ENCODE peak calls at places on chromosome 13, in seven cellular contexts. M is adrenal gland; V is lung; O is CD8-positive, alpha-beta T cell; T is PC-9; Z is astrocyte; C is fibroblast of mammary gland. G is an unnamed sample.

GRCh38 chr13:39451860-39452301 is 151.1 kb downstream of the LHFPL6 start:
- DNase-seq in M (peak), V (no peak), O (no peak), T (no peak), Z (peak), C (peak), G (no peak)

GRCh38 chr13:40961224-40961623 is 57.9 kb downstream of the ELF1 start:
- DNase-seq in M (no peak), V (no peak), O (no peak), T (no peak), Z (no peak), C (no peak), G (no peak)

GRCh38 chr13:67259208-67259607 is 29.1 kb upstream of the PCDH9 start:
- DNase-seq in M (no peak), V (no peak), O (no peak), T (no peak), Z (no peak), C (no peak), G (no peak)

GRCh38 chr13:106010836-106011235 is 524.6 kb downstream of the EFNB2 start:
- DNase-seq in M (no peak), V (no peak), O (no peak), T (no peak), Z (no peak), C (no peak), G (no peak)

GRCh38 chr13:80084086-80084676 is 256.7 kb downstream of the SPRY2 start:
- DNase-seq in M (no peak), V (no peak), O (no peak), T (peak), Z (peak), C (peak), G (no peak)

GRCh38 chr13:19766637-19767036 is 16.1 kb downstream of the PSPC1 start:
- DNase-seq in M (no peak), V (no peak), O (no peak), T (no peak), Z (no peak), C (no peak), G (no peak)

GRCh38 chr13:39510296-39510695 is 92.7 kb downstream of the LHFPL6 start:
- DNase-seq in M (no peak), V (no peak), O (no peak), T (peak), Z (no peak), C (no peak), G (no peak)

GRCh38 chr13:106182404-106182803 is 353.1 kb downstream of the EFNB2 start:
- DNase-seq in M (no peak), V (no peak), O (no peak), T (peak), Z (peak), C (peak), G (no peak)

GRCh38 chr13:97432917-97433726 is 847 bp upstream of the RAP2A start:
- DNase-seq in M (peak), V (peak), O (peak), T (peak), Z (peak), C (peak), G (peak)
- TF ChIP-seq CTCF in M (no peak), V (no peak), O (no peak), T (no peak), Z (no peak), C (no peak), G (no peak)

DNA sequence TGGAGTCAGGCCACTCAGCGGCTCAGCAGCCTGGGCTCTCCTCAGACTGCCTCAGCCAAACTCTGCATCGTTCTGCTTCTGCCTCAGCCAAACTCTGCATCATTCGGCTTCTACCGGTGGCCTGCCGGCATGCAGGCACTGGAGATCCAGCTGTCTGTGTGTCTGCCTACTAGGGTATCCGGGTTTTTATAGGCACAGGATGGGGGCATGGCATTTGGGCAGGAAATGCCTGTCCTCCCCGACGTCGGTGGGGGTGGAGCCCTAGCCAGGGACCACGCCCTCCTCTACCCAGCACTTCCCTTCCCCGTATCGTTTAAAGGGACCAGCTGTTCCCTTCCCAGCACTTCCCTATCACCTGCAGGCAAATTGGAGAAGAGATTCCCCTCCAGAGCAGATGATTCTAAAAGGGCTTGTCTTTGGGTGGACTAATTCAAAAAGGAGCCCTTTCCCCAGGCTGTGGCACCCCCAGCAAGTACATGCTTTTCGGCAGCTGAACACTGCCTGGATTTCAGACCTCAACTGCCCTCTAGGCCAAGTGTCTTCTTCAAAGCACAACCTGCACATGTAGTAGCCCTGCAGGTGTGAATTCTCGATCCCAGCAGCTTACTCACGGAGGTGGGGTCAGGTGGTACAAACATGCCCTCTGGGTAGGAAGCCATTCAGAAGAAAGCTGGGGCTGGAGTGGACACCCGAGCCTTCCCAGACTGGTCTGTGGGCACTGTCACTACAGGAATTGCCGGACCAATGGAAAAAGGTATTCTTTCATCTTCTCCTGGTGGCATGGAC is 25.5 kb upstream of the GPR12 start:
- DNase-seq in M (peak), V (peak), O (no peak), T (no peak), Z (no peak), C (peak), G (no peak)
- H3K4me3 ChIP-seq in M (no peak), V (no peak), O (peak), T (no peak), Z (no peak), C (no peak), G (no peak)

GRCh38 chr13:72781461-72782439 is at the start of the genes DIS3 and PIBF1:
- DNase-seq in M (peak), V (peak), O (peak), T (peak), Z (peak), C (peak), G (peak)
- TF ChIP-seq CTCF in M (peak), V (no peak), O (no peak), T (no peak), Z (no peak), C (no peak), G (no peak)

GRCh38 chr13:32409561-32410440 is 18.1 kb downstream of the N4BP2L1 start:
- DNase-seq in M (peak), V (no peak), O (no peak), T (no peak), Z (peak), C (peak), G (no peak)
- H3K4me3 ChIP-seq in M (no peak), V (no peak), O (no peak), T (no peak), Z (peak), C (peak), G (no peak)

GRCh38 chr13:62512194-62513141 is 1096.8 kb upstream of the PCDH20 start:
- DNase-seq in M (peak), V (no peak), O (no peak), T (no peak), Z (no peak), C (peak), G (no peak)
- TF ChIP-seq CTCF in M (no peak), V (no peak), O (no peak), T (peak), Z (peak), C (peak), G (peak)

DNA sequence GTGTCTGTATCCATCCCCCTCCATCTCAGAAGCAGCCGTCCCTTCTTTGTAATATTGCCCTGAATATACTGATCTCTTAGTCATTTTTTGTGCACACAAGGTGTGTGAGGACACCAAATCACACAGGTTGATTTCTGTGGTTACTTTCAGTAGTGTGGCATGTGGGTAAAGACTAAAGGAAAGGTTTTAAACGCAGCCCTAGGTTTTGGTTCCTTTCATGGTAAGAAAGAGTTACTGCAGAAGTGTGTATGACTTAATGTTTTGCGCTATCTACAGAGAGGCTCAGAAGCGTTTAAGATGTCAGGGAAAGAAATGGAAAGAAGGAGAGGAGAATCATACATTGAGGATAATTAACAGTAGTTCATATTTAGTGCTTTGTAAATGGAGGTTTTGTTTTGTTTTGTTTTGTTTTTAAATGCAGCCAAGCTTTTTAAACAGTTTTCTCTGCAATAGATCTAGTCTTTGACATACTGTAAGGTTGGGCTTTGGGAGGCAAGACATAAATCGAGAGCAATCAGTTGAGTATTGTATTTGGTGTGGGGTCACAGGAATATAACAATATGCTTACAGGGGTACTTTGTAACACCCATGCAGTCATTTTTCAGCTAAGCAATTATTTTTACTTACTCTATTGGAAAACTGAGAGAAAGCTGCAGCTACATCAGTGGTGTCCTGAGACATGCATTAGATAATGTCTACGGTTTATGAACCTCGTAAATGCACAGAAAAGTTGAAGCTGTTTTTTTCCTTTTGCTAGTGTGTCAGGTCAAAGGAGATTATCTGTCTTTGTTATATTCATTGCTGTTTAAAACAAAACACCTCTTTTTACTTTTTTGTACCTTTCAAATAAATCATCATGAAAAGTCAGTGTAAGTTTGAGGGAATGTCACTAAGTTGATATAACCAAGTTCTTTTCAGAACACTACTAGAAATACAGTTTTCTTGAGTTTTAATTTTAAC is 1.9 kb downstream of the NBEA start:
- DNase-seq in M (no peak), V (no peak), O (no peak), T (no peak), Z (no peak), C (no peak), G (no peak)
- H3K4me3 ChIP-seq in M (no peak), V (no peak), O (peak), T (peak), Z (no peak), C (no peak), G (no peak)

DNA sequence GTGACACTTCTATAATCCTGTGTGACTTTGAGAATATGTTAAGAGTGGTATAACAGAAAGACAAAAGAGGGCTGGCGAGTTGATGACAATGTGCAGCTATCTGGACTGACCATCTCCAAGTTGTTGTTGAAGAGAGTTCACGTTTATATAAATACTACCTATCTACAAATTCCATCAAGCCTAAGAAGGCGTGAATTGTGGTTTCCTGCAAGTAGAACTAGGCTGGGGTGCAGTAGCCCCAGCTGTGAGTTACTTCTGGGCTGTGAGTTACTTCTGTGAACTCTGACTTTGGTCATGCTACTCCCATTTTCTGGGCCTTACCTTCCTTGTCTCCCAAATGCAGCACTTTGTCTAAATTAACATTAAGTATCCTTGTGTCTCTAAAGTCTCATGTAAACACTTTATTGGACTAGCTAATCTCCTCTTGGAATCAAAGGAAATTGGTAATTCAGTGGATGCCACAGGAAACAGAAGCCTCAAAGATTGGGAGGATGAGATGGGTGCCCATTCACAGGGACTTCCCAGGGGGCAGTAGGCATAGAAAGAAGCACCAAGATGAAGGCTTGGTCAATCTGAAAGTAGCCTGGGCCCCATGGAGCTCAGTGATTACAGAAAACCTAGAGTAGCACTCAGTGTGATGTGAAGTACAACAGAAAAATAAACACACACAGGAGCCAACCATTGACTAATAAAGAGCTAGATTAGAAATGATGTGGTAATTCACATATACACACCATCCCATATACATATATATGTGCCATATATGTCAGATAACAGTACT is 560.8 kb downstream of the TBC1D4 start:
- DNase-seq in M (no peak), V (no peak), O (no peak), T (no peak), Z (peak), C (no peak), G (no peak)
- TF ChIP-seq CTCF in M (no peak), V (no peak), O (no peak), T (no peak), Z (no peak), C (no peak), G (no peak)

GRCh38 chr13:35162420-35162819 is 220.3 kb downstream of the NBEA start:
- DNase-seq in M (no peak), V (no peak), O (no peak), T (no peak), Z (no peak), C (no peak), G (no peak)

GRCh38 chr13:35163674-35164073 is 221.6 kb downstream of the NBEA start:
- DNase-seq in M (no peak), V (no peak), O (no peak), T (no peak), Z (no peak), C (no peak), G (no peak)

GRCh38 chr13:35164324-35164932 is 222.4 kb downstream of the NBEA start:
- DNase-seq in M (no peak), V (no peak), O (no peak), T (peak), Z (peak), C (peak), G (peak)

GRCh38 chr13:35159041-35159440 is 217.0 kb downstream of the NBEA start:
- DNase-seq in M (no peak), V (no peak), O (no peak), T (no peak), Z (no peak), C (no peak), G (no peak)

DNA sequence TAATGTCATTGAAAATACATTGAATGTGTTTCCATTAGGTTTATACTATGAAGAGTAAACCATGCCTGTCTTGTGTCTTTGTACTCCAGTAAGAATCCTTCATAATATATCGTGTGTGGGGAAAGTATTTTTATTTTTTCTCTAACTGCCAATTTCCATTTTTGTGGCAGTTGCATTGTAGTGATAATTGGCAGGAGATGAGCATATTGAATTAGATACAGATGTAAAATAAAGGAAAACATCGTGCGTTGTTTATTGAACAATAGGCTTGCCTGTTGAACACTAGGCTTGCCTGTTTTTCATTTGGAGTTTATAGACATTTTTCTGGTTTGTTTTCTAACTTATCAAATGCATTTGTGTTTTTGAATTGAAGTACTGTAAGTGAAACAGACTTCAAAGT is 218.9 kb downstream of the NBEA start:
- DNase-seq in M (no peak), V (no peak), O (no peak), T (no peak), Z (no peak), C (no peak), G (no peak)
- H3K4me3 ChIP-seq in M (no peak), V (no peak), O (no peak), T (no peak), Z (no peak), C (no peak), G (no peak)

GRCh38 chr13:108728370-108728769 is 99.0 kb downstream of the MYO16 start:
- DNase-seq in M (no peak), V (no peak), O (no peak), T (no peak), Z (no peak), C (no peak), G (no peak)
- TF ChIP-seq CTCF in M (no peak), V (no peak), O (no peak), T (no peak), Z (no peak), C (no peak), G (peak)